ENCODE peak calls at places on chromosomes 6 and 20, in eight cellular contexts. E is T-helper 17 cell, U is iris pigment epithelial cell, L is fibroblast of lung, C is WTC11, O is GM19239, Y is DMS153, H is T-cell. G is an unnamed sample.

GRCh38 chr6:4775591-4776492 is at the start of gene CDYL:
- DNase-seq in E (peak), U (peak), L (peak), C (peak), O (peak), Y (peak), H (peak), G (no peak)

GRCh38 chr20:43586641-43587040 is 4.1 kb upstream of the IFT52 start:
- DNase-seq in E (no peak), U (no peak), L (no peak), C (no peak), O (no peak), Y (no peak), H (no peak), G (no peak)

GRCh38 chr6:99761701-99762100 is 155.1 kb downstream of the PRDM13 start:
- DNase-seq in E (no peak), U (no peak), L (no peak), C (no peak), O (no peak), Y (no peak), H (no peak), G (no peak)

GRCh38 chr20:32982617-32983458 is 21.4 kb downstream of the SUN5 start:
- DNase-seq in E (no peak), U (no peak), L (no peak), C (no peak), O (no peak), Y (peak), H (no peak), G (no peak)

GRCh38 chr6:112033824-112034223 is 20.1 kb upstream of the CCN6 start:
- DNase-seq in E (no peak), U (no peak), L (no peak), C (no peak), O (no peak), Y (no peak), H (no peak), G (no peak)

GRCh38 chr6:139430897-139431601 is 56.6 kb upstream of the CITED2 start:
- DNase-seq in E (no peak), U (peak), L (peak), C (no peak), O (no peak), Y (no peak), H (no peak), G (no peak)

GRCh38 chr6:37478827-37479226 is 20.9 kb downstream of the CCDC167 start:
- DNase-seq in E (no peak), U (no peak), L (no peak), C (no peak), O (no peak), Y (no peak), H (no peak), G (no peak)

GRCh38 chr6:72861935-72862432 is 240.1 kb downstream of the KCNQ5 start:
- DNase-seq in E (no peak), U (peak), L (peak), C (no peak), O (no peak), Y (no peak), H (no peak), G (peak)

GRCh38 chr20:56986931-56987720 is 279.3 kb downstream of the BMP7 start:
- DNase-seq in E (no peak), U (no peak), L (no peak), C (no peak), O (no peak), Y (no peak), H (no peak), G (no peak)

GRCh38 chr20:43016257-43016656 is 173.4 kb downstream of the PTPRT start:
- DNase-seq in E (no peak), U (no peak), L (no peak), C (no peak), O (no peak), Y (no peak), H (no peak), G (no peak)

GRCh38 chr20:53757472-53757913 is 163.9 kb upstream of the ZNF217 start:
- DNase-seq in E (no peak), U (no peak), L (no peak), C (no peak), O (no peak), Y (peak), H (no peak), G (no peak)

GRCh38 chr6:166023273-166023989 is 144.2 kb downstream of the TBXT start:
- DNase-seq in E (no peak), U (no peak), L (no peak), C (no peak), O (no peak), Y (no peak), H (no peak), G (no peak)

GRCh38 chr6:85405175-85405852 is 44.6 kb upstream of the NT5E start:
- DNase-seq in E (no peak), U (peak), L (no peak), C (no peak), O (peak), Y (no peak), H (no peak), G (peak)

GRCh38 chr6:21138359-21139094 is 455.0 kb upstream of the SOX4 start:
- DNase-seq in E (no peak), U (no peak), L (no peak), C (no peak), O (no peak), Y (no peak), H (no peak), G (no peak)

GRCh38 chr6:33014841-33015634 is 5.6 kb upstream of the HLA-DOA start:
- DNase-seq in E (no peak), U (peak), L (peak), C (no peak), O (no peak), Y (peak), H (no peak), G (peak)

GRCh38 chr6:92109256-92109655 is 1310.1 kb downstream of the EPHA7 start:
- DNase-seq in E (no peak), U (no peak), L (no peak), C (peak), O (no peak), Y (no peak), H (no peak), G (no peak)

GRCh38 chr6:4350571-4351505 is 215.5 kb upstream of the ECI2 start:
- DNase-seq in E (no peak), U (peak), L (peak), C (no peak), O (no peak), Y (no peak), H (no peak), G (no peak)

GRCh38 chr6:153616506-153616905 is 422.5 kb upstream of the OPRM1 start:
- DNase-seq in E (no peak), U (no peak), L (no peak), C (peak), O (no peak), Y (no peak), H (no peak), G (no peak)

GRCh38 chr6:1527098-1527497 is 82.6 kb upstream of the FOXC1 start:
- DNase-seq in E (no peak), U (peak), L (peak), C (peak), O (peak), Y (peak), H (peak), G (no peak)

GRCh38 chr6:7919871-7920270 is 9.3 kb upstream of the TXNDC5 start:
- DNase-seq in E (no peak), U (no peak), L (no peak), C (no peak), O (no peak), Y (no peak), H (no peak), G (no peak)

GRCh38 chr6:130134594-130134993 is 88.2 kb downstream of the SAMD3 start:
- DNase-seq in E (no peak), U (no peak), L (no peak), C (no peak), O (no peak), Y (no peak), H (no peak), G (no peak)

GRCh38 chr6:36404164-36404563 is 16.7 kb upstream of the ETV7 start:
- DNase-seq in E (no peak), U (no peak), L (no peak), C (no peak), O (no peak), Y (no peak), H (no peak), G (no peak)

GRCh38 chr20:61665746-61666470 is 399.8 kb downstream of the TAF4 start:
- DNase-seq in E (no peak), U (no peak), L (no peak), C (no peak), O (no peak), Y (no peak), H (no peak), G (no peak)

GRCh38 chr6:12097791-12098190 is 85.7 kb downstream of the HIVEP1 start:
- DNase-seq in E (no peak), U (peak), L (no peak), C (no peak), O (no peak), Y (no peak), H (no peak), G (no peak)

GRCh38 chr20:19850190-19850533 is 92.1 kb downstream of the RIN2 start:
- DNase-seq in E (no peak), U (no peak), L (peak), C (no peak), O (no peak), Y (no peak), H (no peak), G (no peak)

GRCh38 chr6:158233214-158233795 is 65.2 kb downstream of the GTF2H5 start:
- DNase-seq in E (no peak), U (no peak), L (no peak), C (no peak), O (no peak), Y (no peak), H (no peak), G (no peak)

GRCh38 chr20:44083220-44083933 is 103.6 kb downstream of the JPH2 start:
- DNase-seq in E (no peak), U (peak), L (peak), C (no peak), O (no peak), Y (peak), H (no peak), G (no peak)

GRCh38 chr6:110329729-110330436 is 28.3 kb downstream of the METTL24 start:
- DNase-seq in E (no peak), U (peak), L (no peak), C (no peak), O (no peak), Y (no peak), H (no peak), G (no peak)

GRCh38 chr20:18443841-18444240 is 23.0 kb downstream of the DZANK1 start:
- DNase-seq in E (no peak), U (peak), L (peak), C (no peak), O (no peak), Y (no peak), H (no peak), G (no peak)

GRCh38 chr6:47743744-47744143 is 38.1 kb upstream of the OPN5 start:
- DNase-seq in E (no peak), U (peak), L (peak), C (no peak), O (no peak), Y (no peak), H (no peak), G (no peak)

GRCh38 chr6:150627601-150628012 is 27.9 kb downstream of the PLEKHG1 start:
- DNase-seq in E (no peak), U (peak), L (no peak), C (no peak), O (no peak), Y (no peak), H (no peak), G (no peak)

GRCh38 chr6:157106487-157106886 is 216.8 kb downstream of the TMEM242 start:
- DNase-seq in E (no peak), U (peak), L (peak), C (no peak), O (no peak), Y (no peak), H (no peak), G (no peak)